ENCODE peak calls at places on chromosomes 3 and 15, in five cellular contexts. E, Z, M, T and F are unnamed samples.

GRCh38 chr3:188185717-188186236 is 31.8 kb downstream of the LPP start:
- DNase-seq in M (no peak), Z (peak; percentile 58), T (peak; percentile 31), E (peak; percentile 55), F (no peak)

GRCh38 chr3:23763040-23763477 is 42.7 kb upstream of the UBE2E1 start:
- DNase-seq in E (no peak), M (no peak), Z (no peak), T (no peak), F (no peak)

GRCh38 chr15:82117296-82117695 is 71.5 kb upstream of the MEX3B start:
- DNase-seq in T (no peak), Z (no peak), E (no peak), M (no peak), F (no peak)

GRCh38 chr15:31150732-31151212 is 49.2 kb upstream of the TRPM1 start:
- DNase-seq in Z (peak; percentile 85), T (no peak), E (peak; percentile 92), M (no peak), F (no peak)

GRCh38 chr15:92277776-92278175 is 115.9 kb upstream of the ST8SIA2 start:
- DNase-seq in Z (peak; percentile 37), T (peak; percentile 32), M (no peak), E (peak; percentile 19), F (no peak)

GRCh38 chr15:46442196-46442595 is 807.4 kb downstream of the SQOR start:
- DNase-seq in E (peak; percentile 3), T (no peak), M (no peak), Z (no peak), F (no peak)

GRCh38 chr15:33243869-33244268 is 49.4 kb upstream of the FMN1 start:
- DNase-seq in Z (peak; percentile 89), T (no peak), M (no peak), E (peak; percentile 92), F (no peak)

GRCh38 chr3:14879161-14879888 is 60.6 kb downstream of the FGD5 start:
- DNase-seq in M (no peak), T (no peak), E (no peak), Z (no peak), F (no peak)

GRCh38 chr3:182238141-182238540 is 526.4 kb downstream of the SOX2 start:
- DNase-seq in M (no peak), E (no peak), Z (no peak), T (no peak), F (no peak)

GRCh38 chr3:108441081-108441507 is 69.3 kb downstream of the MYH15 start:
- DNase-seq in M (no peak), T (no peak), E (no peak), Z (no peak), F (no peak)

GRCh38 chr3:117545484-117545883 is 835.9 kb downstream of the TUSC7 start:
- DNase-seq in E (no peak), M (no peak), Z (no peak), T (no peak), F (no peak)

GRCh38 chr15:70726753-70727152 is 36.6 kb downstream of the UACA start:
- DNase-seq in M (no peak), E (no peak), T (no peak), Z (no peak), F (no peak)

GRCh38 chr3:86991840-86992430 is 986 bp upstream of the VGLL3 start:
- DNase-seq in M (no peak), E (peak; percentile 52), Z (peak; percentile 41), T (no peak), F (no peak)

GRCh38 chr3:134647902-134648760 is 2.7 kb downstream of the KY start:
- DNase-seq in E (no peak), T (no peak), Z (no peak), M (no peak), F (no peak)

GRCh38 chr15:36797128-36797527 is 217.7 kb downstream of the CDIN1 start:
- DNase-seq in Z (no peak), M (no peak), E (no peak), T (no peak), F (no peak)

GRCh38 chr15:66942649-66943390 is 122.6 kb upstream of the SMAD3 start:
- DNase-seq in E (no peak), Z (no peak), M (no peak), T (no peak), F (no peak)

GRCh38 chr3:126035362-126036050 is 48.4 kb downstream of the SLC41A3 start:
- DNase-seq in Z (no peak), E (no peak), M (no peak), T (no peak), F (no peak)

GRCh38 chr15:38991126-38991525 is 426.5 kb upstream of the RASGRP1 start:
- DNase-seq in M (no peak), T (no peak), E (peak; percentile 50), Z (peak; percentile 24), F (no peak)

GRCh38 chr15:63928185-63928852 is 94.6 kb upstream of the HERC1 start:
- DNase-seq in M (no peak), Z (no peak), T (no peak), E (no peak), F (no peak)

GRCh38 chr3:172213168-172213567 is 173.8 kb downstream of the FNDC3B start:
- DNase-seq in T (no peak), M (no peak), E (peak; percentile 71), Z (peak; percentile 90), F (no peak)

GRCh38 chr3:79497447-79498111 is 270.2 kb downstream of the ROBO1 start:
- DNase-seq in T (no peak), M (no peak), Z (no peak), E (peak; percentile 26), F (no peak)

GRCh38 chr3:188486126-188486525 is 332.2 kb downstream of the LPP start:
- DNase-seq in E (peak; percentile 71), Z (peak; percentile 42), M (no peak), T (no peak), F (no peak)

GRCh38 chr15:61910839-61911369 is 149.3 kb downstream of the VPS13C start:
- DNase-seq in E (no peak), T (no peak), M (no peak), Z (no peak), F (no peak)

GRCh38 chr3:111859974-111860859 is 1.2 kb downstream of the PHLDB2 start:
- DNase-seq in E (peak; percentile 78), M (peak; percentile 64), Z (peak; percentile 82), T (peak; percentile 79), F (peak; percentile 52)

GRCh38 chr3:150567328-150567727 is 20.7 kb downstream of the EIF2A start:
- DNase-seq in Z (no peak), E (no peak), T (no peak), M (no peak), F (no peak)

GRCh38 chr15:95603802-95604201 is 726.7 kb upstream of the NR2F2 start:
- DNase-seq in M (no peak), E (no peak), Z (no peak), T (no peak), F (no peak)

GRCh38 chr3:112561085-112561692 is 573 bp downstream of the ATG3 start:
- DNase-seq in Z (peak; percentile 85), T (peak; percentile 81), M (no peak), E (peak; percentile 82), F (no peak)

GRCh38 chr3:194265996-194266657 is 85.0 kb downstream of the CPN2 start:
- DNase-seq in M (no peak), Z (no peak), T (no peak), E (no peak), F (no peak)
- TF ChIP-seq CTCF in M (no peak), Z (no peak), T (no peak), E (no peak), F (no peak)

DNA sequence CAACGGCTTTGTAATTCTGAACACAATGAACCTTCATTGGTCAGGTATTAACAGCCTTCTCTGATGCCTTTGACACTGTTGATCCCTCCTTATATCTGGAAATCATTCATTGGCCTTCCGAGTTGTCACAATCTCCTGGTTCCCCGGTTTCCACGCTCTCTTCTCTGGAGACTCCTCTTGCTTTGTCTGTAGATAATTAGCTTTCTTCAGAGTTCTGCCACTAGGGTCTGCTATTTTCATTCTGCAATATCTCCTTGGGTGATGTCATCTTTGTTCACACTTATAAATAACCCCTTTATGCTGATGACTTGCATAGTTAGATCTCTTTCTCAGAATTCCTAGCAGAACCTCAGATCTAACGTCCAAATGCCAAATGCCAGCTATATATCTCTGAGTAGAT is 583.8 kb upstream of the ZNF717 start:
- DNase-seq in E (peak; percentile 17), Z (no peak), T (no peak), M (no peak), F (no peak)
- TF ChIP-seq CTCF in E (no peak), Z (peak; percentile 16), T (no peak), M (no peak), F (no peak)

GRCh38 chr15:29102911-29103824 is 166.5 kb downstream of the NSMCE3 start:
- DNase-seq in E (no peak), T (no peak), M (no peak), Z (no peak), F (no peak)
- TF ChIP-seq CTCF in E (no peak), T (no peak), M (no peak), Z (no peak), F (no peak)

DNA sequence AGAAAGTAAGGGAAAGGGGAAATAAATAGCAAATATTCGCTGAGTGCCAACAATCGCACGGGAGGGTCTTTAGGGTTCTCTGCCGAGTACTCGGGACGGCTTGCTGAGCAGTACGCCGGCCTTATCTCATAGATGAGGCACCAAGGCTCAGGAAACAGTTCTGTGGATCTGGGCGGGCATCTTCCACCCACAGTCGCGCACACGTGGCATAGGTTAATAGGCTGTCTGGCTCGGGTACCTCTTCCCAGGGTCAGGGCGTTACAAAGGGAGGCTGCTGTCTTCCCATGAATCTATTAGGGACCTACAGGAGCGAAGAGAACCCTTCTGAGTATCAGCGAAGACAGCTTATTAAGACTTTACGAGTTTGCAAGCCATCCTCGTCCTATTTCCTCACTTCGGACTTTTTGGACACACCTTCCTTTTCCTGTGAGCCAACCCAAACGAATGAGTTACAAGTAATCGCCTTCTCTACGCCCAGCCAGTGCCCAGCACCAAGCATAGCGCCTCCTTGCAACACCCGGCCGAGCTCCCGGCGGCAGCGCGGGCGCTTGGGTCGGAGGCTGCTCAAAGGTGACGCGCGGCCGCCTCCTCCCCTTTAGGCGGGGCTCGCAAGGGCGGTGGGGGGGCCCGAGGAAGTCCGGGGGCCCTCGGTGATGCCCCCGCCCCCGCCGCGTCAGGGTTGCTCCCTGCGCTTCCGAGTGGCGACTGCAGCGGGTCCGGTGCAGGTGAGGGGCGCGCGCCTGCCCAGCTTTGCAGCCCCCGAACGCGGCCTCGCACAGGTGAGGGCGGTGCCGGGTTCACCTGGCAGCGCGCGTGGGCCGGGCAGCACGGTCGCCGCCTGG is at the start of gene MCTP2:
- DNase-seq in E (peak; percentile 93), M (peak; percentile 13), T (peak; percentile 89), Z (peak; percentile 96), F (peak; percentile 86)
- TF ChIP-seq CTCF in E (peak; percentile 44), M (peak; percentile 21), T (no peak), Z (peak; percentile 37), F (no peak)

GRCh38 chr3:20225769-20226168 is 39.8 kb upstream of the SGO1 start:
- DNase-seq in E (peak; percentile 40), T (no peak), Z (peak; percentile 26), M (peak; percentile 5), F (no peak)
- TF ChIP-seq CTCF in E (peak; percentile 24), T (no peak), Z (peak; percentile 53), M (peak; percentile 15), F (no peak)